ENCODE peak calls at places on chromosome 21, in seven cellular contexts. One of them, this sample, is unnamed.

GRCh38 chr21:32457360-32457840 is 44.9 kb downstream of the EVA1C start:
- DNase-seq in RCC 7860: no peak
- DNase-seq in activated gamma-delta T cell: no peak
- DNase-seq in NCI-H345: no peak
- DNase-seq in T1000: no peak
- DNase-seq in bronchial epithelial cell: no peak
- DNase-seq in AG09309: no peak
- DNase-seq in this sample: no peak

GRCh38 chr21:24045775-24046215 is 1561.5 kb downstream of the MRPL39 start:
- DNase-seq in AG09309: no peak
- DNase-seq in RCC 7860: peak
- DNase-seq in T1000: peak
- DNase-seq in bronchial epithelial cell: no peak
- DNase-seq in activated gamma-delta T cell: no peak
- DNase-seq in NCI-H345: no peak
- DNase-seq in this sample: peak

GRCh38 chr21:44427241-44428120 is 27.8 kb upstream of the LRRC3 start:
- DNase-seq in activated gamma-delta T cell: no peak
- DNase-seq in NCI-H345: peak
- DNase-seq in AG09309: no peak
- DNase-seq in bronchial epithelial cell: no peak
- DNase-seq in T1000: no peak
- DNase-seq in RCC 7860: no peak
- DNase-seq in this sample: no peak

GRCh38 chr21:40587786-40588353 is 259.1 kb downstream of the DSCAM start:
- DNase-seq in AG09309: no peak
- DNase-seq in bronchial epithelial cell: no peak
- DNase-seq in activated gamma-delta T cell: no peak
- DNase-seq in RCC 7860: no peak
- DNase-seq in NCI-H345: no peak
- DNase-seq in T1000: no peak
- DNase-seq in this sample: no peak

GRCh38 chr21:43367859-43368258 is 59.1 kb downstream of the SIK1 start:
- DNase-seq in activated gamma-delta T cell: no peak
- DNase-seq in RCC 7860: no peak
- DNase-seq in bronchial epithelial cell: no peak
- DNase-seq in NCI-H345: no peak
- DNase-seq in T1000: no peak
- DNase-seq in AG09309: no peak
- DNase-seq in this sample: no peak

GRCh38 chr21:41045534-41046268 is 122.3 kb upstream of the BACE2 start:
- DNase-seq in NCI-H345: peak
- DNase-seq in T1000: no peak
- DNase-seq in RCC 7860: no peak
- DNase-seq in AG09309: no peak
- DNase-seq in activated gamma-delta T cell: no peak
- DNase-seq in bronchial epithelial cell: peak
- DNase-seq in this sample: no peak

GRCh38 chr21:38165466-38166213 is 91.2 kb upstream of the KCNJ15 start:
- DNase-seq in T1000: no peak
- DNase-seq in AG09309: no peak
- DNase-seq in RCC 7860: no peak
- DNase-seq in NCI-H345: no peak
- DNase-seq in activated gamma-delta T cell: no peak
- DNase-seq in bronchial epithelial cell: no peak
- DNase-seq in this sample: no peak

GRCh38 chr21:15379776-15380175 is 315.0 kb upstream of the NRIP1 start:
- DNase-seq in T1000: no peak
- DNase-seq in activated gamma-delta T cell: no peak
- DNase-seq in NCI-H345: no peak
- DNase-seq in RCC 7860: no peak
- DNase-seq in bronchial epithelial cell: peak
- DNase-seq in AG09309: no peak
- DNase-seq in this sample: no peak

GRCh38 chr21:46110499-46111192 is 12.7 kb downstream of the COL6A2 start:
- DNase-seq in AG09309: no peak
- DNase-seq in T1000: no peak
- DNase-seq in activated gamma-delta T cell: no peak
- DNase-seq in NCI-H345: no peak
- DNase-seq in RCC 7860: no peak
- DNase-seq in bronchial epithelial cell: no peak
- DNase-seq in this sample: no peak

GRCh38 chr21:34022557-34023335 is 50.6 kb upstream of the MRPS6 start:
- DNase-seq in T1000: no peak
- DNase-seq in activated gamma-delta T cell: no peak
- DNase-seq in RCC 7860: no peak
- DNase-seq in AG09309: no peak
- DNase-seq in NCI-H345: peak
- DNase-seq in bronchial epithelial cell: no peak
- DNase-seq in this sample: no peak

GRCh38 chr21:44464351-44464750 is 9.0 kb downstream of the LRRC3 start:
- DNase-seq in NCI-H345: no peak
- DNase-seq in bronchial epithelial cell: no peak
- DNase-seq in RCC 7860: no peak
- DNase-seq in AG09309: no peak
- DNase-seq in T1000: no peak
- DNase-seq in activated gamma-delta T cell: no peak
- DNase-seq in this sample: no peak

GRCh38 chr21:46081022-46081861 is 16.7 kb upstream of the COL6A2 start:
- DNase-seq in bronchial epithelial cell: no peak
- DNase-seq in T1000: no peak
- DNase-seq in RCC 7860: no peak
- DNase-seq in NCI-H345: no peak
- DNase-seq in activated gamma-delta T cell: no peak
- DNase-seq in AG09309: no peak
- DNase-seq in this sample: no peak

GRCh38 chr21:42781981-42782722 is 97.2 kb downstream of the WDR4 start:
- DNase-seq in bronchial epithelial cell: no peak
- DNase-seq in RCC 7860: no peak
- DNase-seq in AG09309: no peak
- DNase-seq in T1000: no peak
- DNase-seq in activated gamma-delta T cell: no peak
- DNase-seq in NCI-H345: no peak
- DNase-seq in this sample: no peak

GRCh38 chr21:34817821-34818662 is 149.2 kb downstream of the CLIC6 start:
- DNase-seq in T1000: no peak
- DNase-seq in NCI-H345: no peak
- DNase-seq in bronchial epithelial cell: no peak
- DNase-seq in RCC 7860: no peak
- DNase-seq in AG09309: no peak
- DNase-seq in activated gamma-delta T cell: no peak
- DNase-seq in this sample: no peak

GRCh38 chr21:33286600-33287456 is 20.7 kb downstream of the IL10RB start:
- DNase-seq in NCI-H345: peak
- DNase-seq in RCC 7860: no peak
- DNase-seq in bronchial epithelial cell: peak
- DNase-seq in T1000: no peak
- DNase-seq in activated gamma-delta T cell: no peak
- DNase-seq in AG09309: no peak
- DNase-seq in this sample: no peak

GRCh38 chr21:36535618-36536241 is 55.8 kb upstream of the CLDN14 start:
- DNase-seq in activated gamma-delta T cell: no peak
- DNase-seq in AG09309: no peak
- DNase-seq in T1000: no peak
- DNase-seq in bronchial epithelial cell: no peak
- DNase-seq in NCI-H345: peak
- DNase-seq in RCC 7860: no peak
- DNase-seq in this sample: no peak

GRCh38 chr21:43658769-43659135 is 536 bp downstream of the HSF2BP start:
- DNase-seq in T1000: no peak
- DNase-seq in NCI-H345: no peak
- DNase-seq in bronchial epithelial cell: no peak
- DNase-seq in RCC 7860: no peak
- DNase-seq in activated gamma-delta T cell: no peak
- DNase-seq in AG09309: no peak
- DNase-seq in this sample: no peak

GRCh38 chr21:15978158-15978805 is 248.5 kb downstream of the USP25 start:
- DNase-seq in NCI-H345: no peak
- DNase-seq in T1000: no peak
- DNase-seq in bronchial epithelial cell: no peak
- DNase-seq in AG09309: peak
- DNase-seq in RCC 7860: no peak
- DNase-seq in activated gamma-delta T cell: no peak
- DNase-seq in this sample: peak

GRCh38 chr21:41943468-41944250 is 10.2 kb downstream of the C2CD2 start:
- DNase-seq in bronchial epithelial cell: no peak
- DNase-seq in activated gamma-delta T cell: no peak
- DNase-seq in T1000: no peak
- DNase-seq in RCC 7860: no peak
- DNase-seq in AG09309: no peak
- DNase-seq in NCI-H345: no peak
- DNase-seq in this sample: no peak

GRCh38 chr21:35075546-35075945 is 26.4 kb upstream of the RUNX1 start:
- DNase-seq in activated gamma-delta T cell: no peak
- DNase-seq in T1000: peak
- DNase-seq in AG09309: no peak
- DNase-seq in RCC 7860: peak
- DNase-seq in NCI-H345: no peak
- DNase-seq in bronchial epithelial cell: peak
- DNase-seq in this sample: no peak

GRCh38 chr21:30340714-30341573 is 3.5 kb upstream of the KRTAP27-1 start:
- DNase-seq in bronchial epithelial cell: peak
- DNase-seq in AG09309: no peak
- DNase-seq in activated gamma-delta T cell: no peak
- DNase-seq in RCC 7860: peak
- DNase-seq in T1000: no peak
- DNase-seq in NCI-H345: peak
- DNase-seq in this sample: no peak

GRCh38 chr21:33586927-33587326 is 1.6 kb downstream of the DONSON start:
- DNase-seq in T1000: no peak
- DNase-seq in bronchial epithelial cell: no peak
- DNase-seq in AG09309: no peak
- DNase-seq in RCC 7860: no peak
- DNase-seq in NCI-H345: no peak
- DNase-seq in activated gamma-delta T cell: no peak
- DNase-seq in this sample: no peak

GRCh38 chr21:34834852-34835501 is 166.2 kb downstream of the CLIC6 start:
- DNase-seq in AG09309: no peak
- DNase-seq in bronchial epithelial cell: no peak
- DNase-seq in T1000: no peak
- DNase-seq in activated gamma-delta T cell: no peak
- DNase-seq in RCC 7860: no peak
- DNase-seq in NCI-H345: peak
- DNase-seq in this sample: no peak

GRCh38 chr21:14119038-14119437 is 91.7 kb downstream of the LIPI start:
- DNase-seq in bronchial epithelial cell: no peak
- DNase-seq in RCC 7860: no peak
- DNase-seq in NCI-H345: no peak
- DNase-seq in activated gamma-delta T cell: no peak
- DNase-seq in AG09309: no peak
- DNase-seq in T1000: no peak
- DNase-seq in this sample: no peak

GRCh38 chr21:45509566-45510465 is 32.4 kb downstream of the SLC19A1 start:
- DNase-seq in bronchial epithelial cell: no peak
- DNase-seq in NCI-H345: no peak
- DNase-seq in activated gamma-delta T cell: no peak
- DNase-seq in RCC 7860: no peak
- DNase-seq in AG09309: no peak
- DNase-seq in T1000: no peak
- DNase-seq in this sample: no peak

GRCh38 chr21:25639922-25640670 is 1.0 kb downstream of the JAM2 start:
- DNase-seq in AG09309: no peak
- DNase-seq in T1000: no peak
- DNase-seq in NCI-H345: peak
- DNase-seq in RCC 7860: no peak
- DNase-seq in bronchial epithelial cell: no peak
- DNase-seq in activated gamma-delta T cell: no peak
- DNase-seq in this sample: no peak

GRCh38 chr21:37367758-37368535 is 1.4 kb downstream of the DYRK1A start:
- DNase-seq in T1000: no peak
- DNase-seq in activated gamma-delta T cell: peak
- DNase-seq in NCI-H345: no peak
- DNase-seq in RCC 7860: peak
- DNase-seq in AG09309: no peak
- DNase-seq in bronchial epithelial cell: no peak
- DNase-seq in this sample: no peak

GRCh38 chr21:44742418-44743153 is 31.2 kb upstream of the TSPEAR start:
- DNase-seq in bronchial epithelial cell: peak
- DNase-seq in T1000: no peak
- DNase-seq in activated gamma-delta T cell: no peak
- DNase-seq in NCI-H345: peak
- DNase-seq in AG09309: no peak
- DNase-seq in RCC 7860: no peak
- DNase-seq in this sample: no peak

This sample was measured in stromal cell of bone marrow.